ENCODE peak calls at places on chromosomes 6 and 20, in seven cellular contexts. V, O, E, Z, P, L and Q are unnamed samples.
A peak's percentile ranks its signal among the peaks of the same experiment; 100 is the strongest.

GRCh38 chr6:82072113-82072512 is 175.4 kb downstream of the IBTK start:
- DNase-seq in P (no peak), V (peak; percentile 28), O (no peak), E (no peak), Z (no peak), L (no peak), Q (no peak)

GRCh38 chr6:1499798-1500197 is 109.9 kb upstream of the FOXC1 start:
- DNase-seq in V (no peak), O (no peak), Z (no peak), P (no peak), L (no peak), E (no peak), Q (no peak)

GRCh38 chr20:25217161-25218108 is 21.9 kb downstream of the ENTPD6 start:
- DNase-seq in V (no peak), Z (no peak), E (peak; percentile 38), O (no peak), P (no peak), L (no peak), Q (no peak)

GRCh38 chr20:47354710-47355488 is 1.6 kb downstream of the ZMYND8 start:
- DNase-seq in E (no peak), L (no peak), Z (no peak), P (no peak), V (peak; percentile 71), O (no peak), Q (peak; percentile 42)

GRCh38 chr20:50609438-50609989 is 81.8 kb downstream of the RIPOR3 start:
- DNase-seq in E (no peak), V (no peak), O (no peak), Z (no peak), L (no peak), P (no peak), Q (no peak)

GRCh38 chr6:117298941-117299340 is 33.6 kb downstream of the VGLL2 start:
- DNase-seq in L (no peak), Z (no peak), P (no peak), V (no peak), O (no peak), E (no peak), Q (no peak)

GRCh38 chr6:143962644-143962929 is 45.5 kb downstream of the PLAGL1 start:
- DNase-seq in L (no peak), V (peak; percentile 32), Z (no peak), E (no peak), P (no peak), O (no peak), Q (peak; percentile 13)

GRCh38 chr6:722608-723007 is 29.7 kb upstream of the EXOC2 start:
- DNase-seq in E (no peak), O (no peak), V (no peak), L (no peak), Z (no peak), P (no peak), Q (no peak)

GRCh38 chr6:129498950-129499870 is 210.8 kb downstream of the ARHGAP18 start:
- DNase-seq in O (no peak), V (peak; percentile 71), E (no peak), L (peak; percentile 34), Z (no peak), P (no peak), Q (peak; percentile 46)